ENCODE peak calls at places on chromosomes 7 and 10, in four cellular contexts. S, U, B and O are unnamed samples.

GRCh38 chr7:107111196-107111595 is 57.6 kb upstream of the HBP1 start:
- DNase-seq in S (no peak), B (no peak), U (no peak), O (no peak)

GRCh38 chr7:29289156-29290021 is 94.8 kb downstream of the CHN2 start:
- DNase-seq in U (peak), B (no peak), S (no peak), O (no peak)

GRCh38 chr7:42198974-42199668 is 37.9 kb downstream of the GLI3 start:
- DNase-seq in S (no peak), B (no peak), U (no peak), O (no peak)

GRCh38 chr10:79250259-79250658 is 97.0 kb upstream of the PPIF start:
- DNase-seq in S (no peak), U (no peak), B (no peak), O (no peak)

GRCh38 chr7:2036786-2037185 is 196.0 kb downstream of the MAD1L1 start:
- DNase-seq in B (no peak), S (no peak), U (no peak), O (no peak)

GRCh38 chr7:74057216-74057925 is 26.2 kb upstream of the LIMK1 start:
- DNase-seq in U (no peak), S (no peak), B (no peak), O (no peak)

GRCh38 chr7:89837515-89837914 is 316.8 kb upstream of the STEAP1 start:
- DNase-seq in S (no peak), B (no peak), U (no peak), O (no peak)

GRCh38 chr7:118224521-118224920 is at the start of gene ANKRD7:
- DNase-seq in S (no peak), U (no peak), B (no peak), O (no peak)

GRCh38 chr7:134900430-134900876 is 85.9 kb upstream of the AGBL3 start:
- DNase-seq in B (no peak), S (no peak), U (no peak), O (no peak)

GRCh38 chr10:96236090-96236478 is 35.3 kb downstream of the BLNK start:
- DNase-seq in S (no peak), U (no peak), B (no peak), O (no peak)

GRCh38 chr10:12741255-12741915 is 260.1 kb downstream of the CCDC3 start:
- DNase-seq in S (no peak), U (no peak), B (no peak), O (no peak)

GRCh38 chr10:36030516-36030915 is 388.4 kb upstream of the FZD8 start:
- DNase-seq in B (no peak), S (no peak), U (no peak), O (no peak)

GRCh38 chr7:155336812-155337602 is 39.3 kb downstream of the INSIG1 start:
- DNase-seq in U (no peak), S (no peak), B (no peak), O (no peak)

GRCh38 chr10:112783653-112784426 is 166.2 kb upstream of the TCF7L2 start:
- DNase-seq in B (no peak), S (no peak), U (no peak), O (no peak)

GRCh38 chr10:59332581-59332980 is 29.8 kb downstream of the FAM13C start:
- DNase-seq in S (no peak), B (no peak), U (no peak), O (no peak)

GRCh38 chr7:80711521-80711920 is 73.1 kb downstream of the CD36 start:
- DNase-seq in U (no peak), B (no peak), S (no peak), O (no peak)

GRCh38 chr7:151444632-151445031 is 4.7 kb upstream of the CRYGN start:
- DNase-seq in U (no peak), B (no peak), S (no peak), O (no peak)

GRCh38 chr7:128160296-128160695 is 80.8 kb upstream of the LEP start:
- DNase-seq in U (no peak), B (no peak), S (no peak), O (no peak)

GRCh38 chr7:96026606-96027005 is 254.3 kb downstream of the DYNC1I1 start:
- DNase-seq in U (no peak), S (no peak), B (no peak), O (no peak)

GRCh38 chr7:24922099-24922773 is 57.7 kb downstream of the OSBPL3 start:
- DNase-seq in S (no peak), U (no peak), B (no peak), O (no peak)

GRCh38 chr7:73988197-73988596 is 39.8 kb upstream of the ELN start:
- DNase-seq in B (no peak), U (peak), S (no peak), O (no peak)

GRCh38 chr10:14302035-14302434 is 28.7 kb downstream of the FRMD4A start:
- DNase-seq in S (no peak), B (no peak), U (no peak), O (no peak)

GRCh38 chr7:70380315-70381027 is 751.5 kb upstream of the GALNT17 start:
- DNase-seq in U (no peak), B (no peak), S (no peak), O (no peak)

GRCh38 chr7:100510437-100511239 is 26.9 kb downstream of the NYAP1 start:
- DNase-seq in U (no peak), S (no peak), B (no peak), O (no peak)

GRCh38 chr10:26385443-26385842 is 52.7 kb upstream of the APBB1IP start:
- DNase-seq in S (no peak), B (no peak), U (no peak), O (no peak)

GRCh38 chr7:112515989-112516388 is 35.2 kb downstream of the LSMEM1 start:
- DNase-seq in S (no peak), U (no peak), B (no peak), O (no peak)